ENCODE peak calls at places on chromosome 15, in five cellular contexts. A is pancreas, D is sigmoid colon, C is HepG2, I is GM23338. F is an unnamed sample. For H3K36me3, the result is how much of the 10 kb centered on the place peaks cover.

GRCh38 chr15:40768492-40769309 is 1.1 kb upstream of the C15orf62 start:
- DNase-seq in A (no peak), D (no peak), C (no peak), I (no peak), F (no peak)

GRCh38 chr15:43901485-43901884 is 74.7 kb downstream of the WDR76 start:
- DNase-seq in A (no peak), D (no peak), C (no peak), I (no peak), F (no peak)

GRCh38 chr15:98503970-98504369 is 144.4 kb upstream of the IGF1R start:
- DNase-seq in A (no peak), D (no peak), C (no peak), I (no peak), F (no peak)

GRCh38 chr15:66595937-66596545 is 30.2 kb upstream of the LCTL start:
- DNase-seq in A (no peak), D (no peak), C (no peak), I (no peak), F (no peak)

GRCh38 chr15:96031426-96031825 is 299.1 kb upstream of the NR2F2 start:
- DNase-seq in A (no peak), D (no peak), C (no peak), I (no peak), F (no peak)

GRCh38 chr15:65054333-65055200 is 9.4 kb downstream of the SLC51B start:
- DNase-seq in A (peak), D (peak), C (peak), I (peak), F (peak)

GRCh38 chr15:55879181-55879580 is 114.2 kb downstream of the NEDD4 start:
- DNase-seq in A (no peak), D (no peak), C (no peak), I (no peak), F (no peak)

GRCh38 chr15:76259392-76259791 is 51.9 kb downstream of the ETFA start:
- DNase-seq in A (no peak), D (no peak), C (no peak), I (no peak), F (no peak)

GRCh38 chr15:52228928-52229327 is 37.7 kb upstream of the GNB5 start:
- DNase-seq in A (peak), D (no peak), C (peak), I (peak), F (peak)

DNA sequence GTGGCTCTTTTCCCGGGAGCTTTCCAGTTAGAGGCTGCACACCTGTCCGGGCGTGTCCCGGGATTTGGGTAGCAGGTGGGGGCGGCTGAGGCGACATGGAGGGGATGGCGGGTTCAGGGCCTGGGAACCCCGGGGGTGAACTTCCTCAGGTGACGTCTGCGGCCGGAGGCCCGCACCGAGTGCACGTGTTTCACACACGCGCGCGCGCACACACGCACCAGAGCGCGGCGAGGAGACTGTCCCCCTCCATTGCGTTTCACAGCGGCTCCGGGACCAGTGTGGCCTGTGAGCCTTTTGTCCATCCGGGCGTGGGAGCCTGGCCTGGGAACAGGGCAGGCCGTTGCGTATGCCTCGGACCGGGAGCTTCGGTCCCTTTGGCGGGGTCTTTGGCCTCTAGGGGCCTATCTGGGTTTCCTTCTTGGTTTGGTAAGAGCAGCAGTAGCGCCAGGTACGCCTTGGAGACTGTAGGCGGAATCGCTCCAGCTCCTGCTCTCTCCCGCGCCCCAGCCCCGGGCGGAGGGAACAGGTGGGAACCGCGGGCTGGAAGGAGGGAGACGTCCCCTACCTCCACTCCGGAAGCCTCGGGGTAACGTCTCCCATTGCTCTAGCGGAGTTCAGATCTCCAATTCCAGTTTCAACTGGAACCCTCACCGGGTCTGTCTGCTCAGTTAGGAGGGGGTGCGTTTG is 220.0 kb downstream of the MEIS2 start:
- DNase-seq in A (peak), D (no peak), C (no peak), I (peak), F (peak)
- H3K4me3 ChIP-seq in A (peak), D (no peak), C (no peak), I (peak), F (peak)

DNA sequence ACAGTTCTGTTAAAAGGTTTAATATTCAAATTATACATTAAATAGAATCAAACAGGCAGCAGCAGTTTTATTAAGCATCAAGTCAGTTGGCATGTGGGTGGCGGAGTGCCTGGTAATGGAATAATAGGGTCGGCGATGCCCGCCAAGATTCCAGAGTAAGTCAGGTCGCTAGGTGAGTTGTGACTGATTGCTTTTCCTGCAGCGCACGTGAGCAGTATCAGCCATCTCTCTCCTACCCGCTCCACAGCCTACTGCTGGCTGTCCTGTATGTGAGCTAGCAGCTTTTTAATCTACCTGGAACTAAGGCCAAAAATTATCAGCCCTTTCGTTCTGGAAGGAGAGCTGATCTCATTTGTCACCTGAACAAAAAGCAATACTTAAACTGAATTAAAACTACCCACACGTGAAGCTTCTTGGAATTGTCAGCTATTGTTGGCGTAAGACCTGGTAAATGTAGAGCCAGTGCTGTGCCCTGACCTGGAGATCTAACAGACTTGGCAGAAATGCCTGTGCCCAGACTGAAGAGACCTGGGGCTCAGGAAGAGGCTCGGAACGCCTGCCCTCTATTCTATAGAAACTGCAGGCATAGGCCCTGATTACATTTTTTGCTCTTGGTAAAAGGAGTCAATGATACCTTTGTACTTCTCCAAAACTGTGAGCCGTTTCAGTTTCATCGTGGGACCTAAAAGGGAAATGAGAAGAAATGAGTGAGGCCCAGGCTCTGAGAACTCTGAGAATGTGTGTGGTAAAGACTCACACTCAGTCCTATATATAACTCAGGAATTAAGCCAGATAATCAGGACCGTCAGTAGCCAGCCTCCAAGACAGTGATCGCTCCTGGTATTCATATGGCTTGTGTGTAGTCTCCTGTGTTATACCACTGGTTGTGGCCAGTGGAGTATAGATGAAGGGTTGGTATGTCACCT is 21.9 kb downstream of the IDH3A start:
- DNase-seq in A (no peak), D (no peak), C (no peak), I (no peak), F (no peak)
- H3K36me3 ChIP-seq in A (under half), D (half or more), C (under half), I (under half), F (under half)

DNA sequence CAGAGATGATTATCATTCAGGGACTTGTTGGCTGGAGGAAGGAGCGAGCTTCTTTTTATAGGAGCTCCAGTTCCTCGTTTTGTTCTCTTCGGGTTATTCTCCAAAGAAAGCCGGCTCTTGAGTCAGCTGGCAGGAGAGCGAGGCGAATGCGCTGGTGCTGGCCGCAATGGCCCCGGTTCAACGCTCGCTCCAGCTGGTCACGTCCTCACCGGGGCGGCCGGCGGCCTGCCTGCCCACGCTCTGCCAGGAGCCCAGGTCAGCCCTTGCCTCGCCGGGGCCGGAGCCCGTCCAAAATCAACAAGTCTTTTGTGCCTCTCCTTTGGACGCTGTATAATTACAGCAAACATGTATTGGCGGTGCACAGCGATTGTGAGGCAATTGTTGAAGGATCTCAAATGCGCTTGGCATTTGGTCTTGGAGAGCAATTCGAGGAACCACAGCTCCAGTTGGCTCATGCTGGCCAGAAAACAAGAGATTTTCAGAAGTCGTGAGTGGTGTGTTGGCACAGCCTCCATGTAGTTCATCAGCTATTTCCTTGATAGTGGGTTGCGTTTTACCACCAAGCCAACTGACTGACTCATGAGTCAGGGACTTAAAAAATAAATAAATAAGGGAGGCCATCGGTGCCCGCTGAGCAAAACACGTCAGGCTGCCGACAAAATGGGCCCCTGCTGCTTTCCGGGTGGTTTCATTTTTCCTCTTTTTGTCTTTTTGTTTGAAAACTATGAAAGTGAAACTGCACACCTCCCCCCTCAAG is 288.5 kb downstream of the UACA start:
- DNase-seq in A (no peak), D (peak), C (no peak), I (no peak), F (no peak)
- H3K4me3 ChIP-seq in A (no peak), D (no peak), C (no peak), I (no peak), F (no peak)

DNA sequence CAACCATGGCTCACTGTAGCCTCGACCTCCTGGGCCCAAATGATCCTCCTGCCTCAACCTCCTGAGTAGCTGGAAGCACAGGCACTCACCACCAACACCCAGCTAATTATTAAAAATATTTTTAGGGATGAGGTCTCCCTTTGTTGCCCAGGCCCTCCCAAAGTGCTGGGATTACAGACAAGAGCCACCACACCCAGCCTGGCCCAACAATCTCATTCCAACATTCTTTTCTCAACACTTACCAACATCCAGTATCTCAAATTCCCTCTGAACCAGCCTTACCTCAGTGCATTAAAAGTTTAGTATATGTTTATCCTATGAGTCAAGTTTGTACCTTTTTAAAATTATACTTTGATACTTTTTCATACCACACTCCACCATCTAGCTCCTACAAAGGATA is 25.0 kb downstream of the ANXA2 start:
- DNase-seq in A (no peak), D (no peak), C (no peak), I (no peak), F (no peak)
- H3K36me3 ChIP-seq in A (under half), D (under half), C (under half), I (under half), F (under half)

DNA sequence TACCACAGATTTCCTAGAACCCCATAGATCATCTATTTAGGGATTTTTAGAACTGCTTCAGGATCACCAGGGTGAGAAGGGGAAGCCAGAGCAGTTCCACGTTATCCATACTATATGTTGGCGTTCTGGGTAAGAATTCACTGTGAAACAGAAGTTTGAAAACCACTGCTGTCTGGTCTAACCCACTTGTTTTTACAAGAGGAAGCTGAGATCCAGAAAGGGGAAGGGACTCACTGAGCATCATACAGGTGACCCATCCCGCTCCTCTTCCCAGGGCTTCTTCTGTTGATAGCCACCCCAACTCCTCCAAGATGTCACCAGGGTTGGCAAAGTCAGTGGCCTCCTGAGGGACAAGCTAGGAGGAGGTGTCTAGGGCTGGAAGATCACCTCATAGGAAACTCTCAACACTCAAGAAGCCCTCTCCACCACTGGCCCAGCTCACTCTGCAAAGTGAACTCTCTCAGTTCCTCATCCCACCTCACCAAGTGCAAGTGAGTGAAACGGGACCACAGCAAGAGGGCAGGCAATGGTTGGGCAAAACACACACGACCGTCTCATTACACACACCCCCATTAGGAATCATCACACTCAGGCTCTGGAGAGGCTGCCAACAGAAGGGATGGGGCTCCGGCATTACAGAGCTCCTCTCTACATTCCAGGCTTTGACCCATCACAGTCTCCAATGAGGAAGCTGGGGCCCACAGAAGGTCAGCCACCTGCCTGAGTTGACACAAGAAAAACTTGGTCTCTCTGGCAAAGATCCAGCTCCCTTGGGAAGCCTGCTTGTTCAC is 1.8 kb downstream of the DAPK2 start:
- DNase-seq in A (no peak), D (no peak), C (no peak), I (no peak), F (no peak)
- H3K4me3 ChIP-seq in A (no peak), D (no peak), C (no peak), I (no peak), F (no peak)

F was measured in H7.